ENCODE peak calls at places on chromosome 18, in four cellular contexts. One of them, this sample, is unnamed.

GRCh38 chr18:30622104-30622503 is 420.4 kb downstream of the DSC3 start:
- DNase-seq in uterus: no peak
- DNase-seq in progenitor cell of endocrine pancreas: no peak
- DNase-seq in Calu3: no peak
- DNase-seq in this sample: no peak

GRCh38 chr18:26656944-26657536 is 108.7 kb upstream of the KCTD1 start:
- DNase-seq in Calu3: peak; percentile 76
- DNase-seq in progenitor cell of endocrine pancreas: peak; percentile 57
- DNase-seq in uterus: peak; percentile 78
- DNase-seq in this sample: peak; percentile 74

GRCh38 chr18:64148988-64149387 is at the start of gene LINC00305:
- DNase-seq in progenitor cell of endocrine pancreas: no peak
- DNase-seq in Calu3: no peak
- DNase-seq in uterus: no peak
- DNase-seq in this sample: no peak

GRCh38 chr18:42030586-42031182 is 75.7 kb downstream of the PIK3C3 start:
- DNase-seq in uterus: no peak
- DNase-seq in Calu3: peak; percentile 37
- DNase-seq in progenitor cell of endocrine pancreas: no peak
- DNase-seq in this sample: no peak

GRCh38 chr18:11671156-11671555 is 17.9 kb upstream of the GNAL start:
- DNase-seq in Calu3: no peak
- DNase-seq in uterus: no peak
- DNase-seq in progenitor cell of endocrine pancreas: no peak
- DNase-seq in this sample: no peak

GRCh38 chr18:65752625-65753325 is 2.0 kb downstream of the CDH7 start:
- DNase-seq in uterus: no peak
- DNase-seq in Calu3: no peak
- DNase-seq in progenitor cell of endocrine pancreas: no peak
- DNase-seq in this sample: no peak

GRCh38 chr18:40821596-40822243 is 1133.3 kb upstream of the PIK3C3 start:
- DNase-seq in uterus: no peak
- DNase-seq in Calu3: no peak
- DNase-seq in progenitor cell of endocrine pancreas: no peak
- DNase-seq in this sample: no peak

GRCh38 chr18:50819727-50820378 is at the start of gene MRO:
- DNase-seq in Calu3: peak; percentile 87
- DNase-seq in uterus: peak; percentile 81
- DNase-seq in progenitor cell of endocrine pancreas: peak; percentile 73
- DNase-seq in this sample: peak; percentile 90

GRCh38 chr18:74497308-74497640 is 1.1 kb downstream of the CNDP2 start:
- DNase-seq in uterus: no peak
- DNase-seq in progenitor cell of endocrine pancreas: no peak
- DNase-seq in Calu3: no peak
- DNase-seq in this sample: no peak

GRCh38 chr18:55234366-55235093 is 275.3 kb upstream of the CCDC68 start:
- DNase-seq in Calu3: peak; percentile 85
- DNase-seq in progenitor cell of endocrine pancreas: peak; percentile 67
- DNase-seq in uterus: peak; percentile 80
- DNase-seq in this sample: peak; percentile 31

GRCh38 chr18:11767935-11768334 is 78.9 kb downstream of the GNAL start:
- DNase-seq in uterus: no peak
- DNase-seq in progenitor cell of endocrine pancreas: no peak
- DNase-seq in Calu3: no peak
- DNase-seq in this sample: no peak

GRCh38 chr18:35936951-35937350 is 35.5 kb upstream of the RMP24 start:
- DNase-seq in uterus: no peak
- DNase-seq in Calu3: no peak
- DNase-seq in progenitor cell of endocrine pancreas: no peak
- DNase-seq in this sample: no peak

GRCh38 chr18:28478531-28478930 is 301.6 kb upstream of the CDH2 start:
- DNase-seq in uterus: no peak
- DNase-seq in progenitor cell of endocrine pancreas: no peak
- DNase-seq in Calu3: no peak
- DNase-seq in this sample: no peak

GRCh38 chr18:63293930-63294329 is 25.6 kb downstream of the BCL2 start:
- DNase-seq in uterus: no peak
- DNase-seq in progenitor cell of endocrine pancreas: no peak
- DNase-seq in Calu3: no peak
- DNase-seq in this sample: no peak

GRCh38 chr18:9705183-9705864 is 2.8 kb upstream of the RAB31 start:
- DNase-seq in uterus: no peak
- DNase-seq in progenitor cell of endocrine pancreas: no peak
- DNase-seq in Calu3: no peak
- DNase-seq in this sample: no peak

GRCh38 chr18:2889761-2890192 is 43.0 kb downstream of the EMILIN2 start:
- DNase-seq in Calu3: no peak
- DNase-seq in progenitor cell of endocrine pancreas: no peak
- DNase-seq in uterus: no peak
- DNase-seq in this sample: no peak

GRCh38 chr18:49645836-49646235 is 84.0 kb downstream of the LIPG start:
- DNase-seq in uterus: peak; percentile 52
- DNase-seq in progenitor cell of endocrine pancreas: no peak
- DNase-seq in Calu3: no peak
- DNase-seq in this sample: no peak

GRCh38 chr18:12279781-12280531 is 25.8 kb downstream of the CIDEA start:
- DNase-seq in Calu3: no peak
- DNase-seq in uterus: no peak
- DNase-seq in progenitor cell of endocrine pancreas: no peak
- DNase-seq in this sample: no peak

GRCh38 chr18:57029761-57030160 is 117.1 kb upstream of the BOD1L2 start:
- DNase-seq in Calu3: peak; percentile 8
- DNase-seq in uterus: no peak
- DNase-seq in progenitor cell of endocrine pancreas: no peak
- DNase-seq in this sample: no peak
- TF ChIP-seq CTCF in Calu3: no peak
- TF ChIP-seq CTCF in uterus: no peak
- TF ChIP-seq CTCF in progenitor cell of endocrine pancreas: no peak
- TF ChIP-seq CTCF in this sample: no peak

GRCh38 chr18:23684515-23685197 is 4.6 kb upstream of the LAMA3 start:
- DNase-seq in uterus: no peak
- DNase-seq in Calu3: no peak
- DNase-seq in progenitor cell of endocrine pancreas: no peak
- DNase-seq in this sample: no peak

GRCh38 chr18:23689616-23690504 is 607 bp downstream of the LAMA3 start:
- DNase-seq in Calu3: peak; percentile 46
- DNase-seq in uterus: peak; percentile 31
- DNase-seq in progenitor cell of endocrine pancreas: peak; percentile 19
- DNase-seq in this sample: peak; percentile 46

GRCh38 chr18:23690505-23691068 is 1.3 kb downstream of the LAMA3 start:
- DNase-seq in Calu3: peak; percentile 8
- DNase-seq in uterus: no peak
- DNase-seq in progenitor cell of endocrine pancreas: no peak
- DNase-seq in this sample: no peak

GRCh38 chr18:23688528-23688927 is 725 bp upstream of the LAMA3 start:
- DNase-seq in uterus: no peak
- DNase-seq in Calu3: no peak
- DNase-seq in progenitor cell of endocrine pancreas: no peak
- DNase-seq in this sample: no peak

DNA sequence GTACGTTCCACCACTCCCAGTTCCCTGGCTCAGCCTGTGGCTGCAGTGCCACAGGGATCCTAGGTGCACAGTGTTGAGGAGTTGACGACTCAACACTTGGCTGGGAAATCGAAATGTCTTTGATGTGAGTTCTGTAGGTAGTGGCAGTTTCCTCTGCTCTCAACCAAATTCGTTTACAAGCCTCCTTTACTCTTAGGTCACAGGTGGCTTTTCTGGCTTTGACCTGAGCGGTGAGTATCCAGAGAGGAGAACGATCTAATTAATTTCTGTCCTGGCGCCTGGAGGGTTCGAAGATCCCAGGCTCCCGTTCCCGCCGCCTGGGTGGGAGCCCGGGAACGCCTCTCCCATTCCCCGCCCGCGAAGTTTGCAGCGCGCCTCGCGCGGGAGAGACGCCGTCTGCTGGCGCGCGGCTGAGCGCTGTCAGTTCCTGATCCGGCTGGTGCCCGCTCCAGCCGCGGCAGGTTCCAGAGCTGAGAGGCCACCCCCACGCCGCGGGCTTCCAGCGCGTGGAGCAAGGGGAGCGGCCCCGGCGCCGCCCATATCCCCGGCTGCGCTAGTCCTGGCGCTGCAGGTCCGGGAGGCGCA is at the start of gene LAMA3:
- DNase-seq in progenitor cell of endocrine pancreas: peak; percentile 46
- DNase-seq in uterus: peak; percentile 74
- DNase-seq in Calu3: peak; percentile 69
- DNase-seq in this sample: peak; percentile 72
- TF ChIP-seq CTCF in progenitor cell of endocrine pancreas: no peak
- TF ChIP-seq CTCF in uterus: peak; percentile 26
- TF ChIP-seq CTCF in Calu3: no peak
- TF ChIP-seq CTCF in this sample: no peak

GRCh38 chr18:80159713-80160636 is 50.9 kb downstream of the ADNP2 start:
- DNase-seq in Calu3: no peak
- DNase-seq in uterus: no peak
- DNase-seq in progenitor cell of endocrine pancreas: no peak
- DNase-seq in this sample: no peak
- TF ChIP-seq CTCF in Calu3: no peak
- TF ChIP-seq CTCF in uterus: peak; percentile 32
- TF ChIP-seq CTCF in progenitor cell of endocrine pancreas: no peak
- TF ChIP-seq CTCF in this sample: no peak

GRCh38 chr18:8507361-8507760 is 101.9 kb upstream of the RAB12 start:
- DNase-seq in uterus: no peak
- DNase-seq in Calu3: peak; percentile 16
- DNase-seq in progenitor cell of endocrine pancreas: no peak
- DNase-seq in this sample: no peak
- TF ChIP-seq CTCF in uterus: no peak
- TF ChIP-seq CTCF in Calu3: no peak
- TF ChIP-seq CTCF in progenitor cell of endocrine pancreas: peak; percentile 50
- TF ChIP-seq CTCF in this sample: no peak

GRCh38 chr18:76274470-76275289 is 220.4 kb downstream of the ZNF516 start:
- DNase-seq in Calu3: peak; percentile 42
- DNase-seq in uterus: no peak
- DNase-seq in progenitor cell of endocrine pancreas: no peak
- DNase-seq in this sample: no peak
- TF ChIP-seq CTCF in Calu3: no peak
- TF ChIP-seq CTCF in uterus: no peak
- TF ChIP-seq CTCF in progenitor cell of endocrine pancreas: peak; percentile 56
- TF ChIP-seq CTCF in this sample: no peak

DNA sequence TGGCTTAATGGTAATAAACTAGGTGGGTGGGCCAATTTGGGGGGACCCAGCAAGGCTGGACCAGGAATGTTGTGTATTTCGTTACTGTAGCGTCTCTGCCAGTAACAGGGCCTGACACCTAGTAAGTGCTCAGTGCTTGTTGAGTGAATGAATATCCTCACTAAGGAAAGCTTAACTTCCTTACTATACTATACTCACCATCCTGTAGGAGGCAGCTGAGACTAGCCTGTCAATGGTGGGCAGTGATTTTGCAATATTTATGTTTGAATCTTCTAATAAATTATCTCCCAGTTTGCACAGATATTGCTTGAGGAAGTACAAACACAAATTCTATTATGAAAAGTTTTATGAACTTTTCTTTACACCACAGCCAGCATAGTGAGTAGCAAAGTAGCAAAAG is 370.7 kb upstream of the SYT4 start:
- DNase-seq in uterus: no peak
- DNase-seq in progenitor cell of endocrine pancreas: no peak
- DNase-seq in Calu3: no peak
- DNase-seq in this sample: no peak
- TF ChIP-seq CTCF in uterus: no peak
- TF ChIP-seq CTCF in progenitor cell of endocrine pancreas: no peak
- TF ChIP-seq CTCF in Calu3: no peak
- TF ChIP-seq CTCF in this sample: no peak

This sample was measured in mesothelial cell of epicardium.